ENCODE peak calls at places on chromosomes 12 and 14, in nine cellular contexts. J is activated CD4-positive, alpha-beta T cell treated with anti-CD3 and anti-CD28 coated beads, Interleukin-2, amount 10 ng/mL, durations not matched to agents 7 days and 5 days; O is amniotic epithelial cell; Z is kidney epithelial cell; E is HS-5; N is colonic mucosa; M is aorta; W is ovary; Q is T1000. H is an unnamed sample.

GRCh38 chr12:65248656-65249633 is 29.5 kb upstream of the MSRB3 start:
- DNase-seq in W (no peak), M (no peak), E (no peak), O (no peak), Q (no peak), Z (no peak), J (no peak), N (no peak), H (no peak)

GRCh38 chr14:85572845-85573244 is 42.9 kb downstream of the FLRT2 start:
- DNase-seq in Z (peak; percentile 55), Q (no peak), O (peak; percentile 85), W (no peak), E (peak; percentile 73), M (no peak), J (no peak), N (no peak), H (peak; percentile 33)

GRCh38 chr12:12470751-12471300 is 91.8 kb downstream of the DUSP16 start:
- DNase-seq in W (no peak), M (no peak), Q (no peak), Z (no peak), E (no peak), N (no peak), J (no peak), O (no peak), H (no peak)

GRCh38 chr14:77616133-77616453 is 344 bp downstream of the SPTLC2 start:
- DNase-seq in E (no peak), Z (no peak), W (no peak), Q (peak; percentile 6), J (no peak), M (no peak), N (no peak), O (no peak), H (no peak)

GRCh38 chr14:59417301-59417700 is 47.9 kb downstream of the GPR135 start:
- DNase-seq in M (no peak), O (no peak), Z (no peak), N (no peak), Q (no peak), J (no peak), W (no peak), E (no peak), H (no peak)

GRCh38 chr12:75011120-75011519 is 198.5 kb downstream of the KCNC2 start:
- DNase-seq in Q (no peak), N (no peak), J (no peak), M (no peak), O (peak; percentile 63), Z (peak; percentile 32), W (no peak), E (no peak), H (no peak)

GRCh38 chr12:60148831-60149230 is 553.0 kb downstream of the SLC16A7 start:
- DNase-seq in Q (no peak), E (peak; percentile 93), W (no peak), M (no peak), N (no peak), O (peak; percentile 89), J (no peak), Z (peak; percentile 53), H (peak; percentile 66)

GRCh38 chr12:131831635-131832041 is 3.4 kb downstream of the MMP17 start:
- DNase-seq in J (no peak), W (peak; percentile 61), M (no peak), O (peak; percentile 62), Z (no peak), Q (peak; percentile 36), N (no peak), E (peak; percentile 64), H (peak; percentile 66)

GRCh38 chr14:103284574-103285467 is 49.2 kb upstream of the EIF5 start:
- DNase-seq in E (peak; percentile 40), J (no peak), W (no peak), Q (no peak), M (no peak), N (no peak), Z (no peak), O (peak; percentile 41), H (no peak)

GRCh38 chr12:94792690-94793089 is 142.3 kb upstream of the TMCC3 start:
- DNase-seq in Z (no peak), M (no peak), O (peak; percentile 82), Q (no peak), W (peak; percentile 57), N (no peak), E (no peak), J (no peak), H (no peak)

GRCh38 chr12:81078469-81079196 is 754 bp downstream of the ACSS3 start:
- DNase-seq in W (peak; percentile 73), Z (no peak), N (no peak), Q (no peak), E (no peak), O (peak; percentile 75), J (no peak), M (peak; percentile 59), H (peak; percentile 24)

GRCh38 chr14:20754308-20754707 is 8.6 kb downstream of the EDDM3A start:
- DNase-seq in N (no peak), Z (no peak), J (no peak), W (no peak), M (no peak), O (no peak), E (no peak), Q (no peak), H (no peak)

GRCh38 chr12:56297400-56297799 is 2.7 kb downstream of the CS start:
- DNase-seq in O (no peak), Z (no peak), J (no peak), M (no peak), Q (no peak), N (no peak), W (no peak), E (no peak), H (no peak)

GRCh38 chr14:104477804-104478375 is 101.7 kb upstream of the C14orf180 start:
- DNase-seq in E (no peak), W (no peak), Q (no peak), N (no peak), J (no peak), Z (no peak), O (no peak), M (no peak), H (no peak)

GRCh38 chr14:91377700-91378652 is 39.6 kb downstream of the CCDC88C start:
- DNase-seq in Q (no peak), M (no peak), W (no peak), Z (no peak), O (no peak), N (no peak), E (peak; percentile 32), J (no peak), H (no peak)

GRCh38 chr14:105498430-105499255 is 7.6 kb downstream of the TEDC1 start:
- DNase-seq in Q (no peak), J (no peak), Z (no peak), O (no peak), M (peak; percentile 47), W (no peak), E (no peak), N (no peak), H (no peak)

H was measured in AG09309.